ENCODE peak calls at places on chromosomes 7 and 10, in seven cellular contexts. R, B, L, U, G, T and J are unnamed samples. For H3K27me3, the result is how much of the 10 kb centered on the place peaks cover.

GRCh38 chr7:28550580-28551205 is 138.4 kb downstream of the CREB5 start:
- DNase-seq in L (no peak), R (no peak), U (no peak), T (no peak), B (no peak), G (no peak), J (no peak)

GRCh38 chr7:73429622-73430505 is 3.7 kb upstream of the FZD9 start:
- DNase-seq in U (no peak), G (no peak), B (no peak), L (no peak), R (no peak), T (no peak), J (no peak)

GRCh38 chr10:107653832-107654287 is 489.4 kb upstream of the SORCS1 start:
- DNase-seq in T (peak), B (no peak), L (no peak), U (no peak), R (peak), G (peak), J (no peak)

GRCh38 chr7:155373359-155374273 is 75.9 kb downstream of the INSIG1 start:
- DNase-seq in B (peak), L (no peak), U (no peak), R (no peak), G (peak), T (no peak), J (no peak)

GRCh38 chr7:69656890-69657289 is 58.6 kb downstream of the AUTS2 start:
- DNase-seq in T (no peak), U (no peak), B (no peak), R (peak), G (peak), L (no peak), J (no peak)

GRCh38 chr10:117074621-117075020 is 63.4 kb downstream of the VAX1 start:
- DNase-seq in T (peak), G (no peak), B (no peak), R (no peak), L (no peak), U (no peak), J (peak)

GRCh38 chr7:41481353-41481752 is 221.5 kb downstream of the INHBA start:
- DNase-seq in T (no peak), R (no peak), U (no peak), L (no peak), B (no peak), G (no peak), J (no peak)

GRCh38 chr7:138875794-138876193 is 77.8 kb upstream of the ATP6V0A4 start:
- DNase-seq in B (no peak), U (no peak), R (no peak), G (peak), L (peak), T (no peak), J (peak)

GRCh38 chr10:78830062-78830974 is 238.4 kb upstream of the ZMIZ1 start:
- DNase-seq in L (no peak), G (peak), T (no peak), B (no peak), U (no peak), R (no peak), J (no peak)

GRCh38 chr7:150852371-150852905 is at the start of gene AOC1:
- DNase-seq in R (no peak), B (no peak), T (peak), L (peak), U (no peak), G (no peak), J (peak)

GRCh38 chr7:156151658-156152057 is 339.4 kb upstream of the SHH start:
- DNase-seq in L (no peak), B (no peak), R (no peak), G (no peak), U (no peak), T (no peak), J (no peak)

DNA sequence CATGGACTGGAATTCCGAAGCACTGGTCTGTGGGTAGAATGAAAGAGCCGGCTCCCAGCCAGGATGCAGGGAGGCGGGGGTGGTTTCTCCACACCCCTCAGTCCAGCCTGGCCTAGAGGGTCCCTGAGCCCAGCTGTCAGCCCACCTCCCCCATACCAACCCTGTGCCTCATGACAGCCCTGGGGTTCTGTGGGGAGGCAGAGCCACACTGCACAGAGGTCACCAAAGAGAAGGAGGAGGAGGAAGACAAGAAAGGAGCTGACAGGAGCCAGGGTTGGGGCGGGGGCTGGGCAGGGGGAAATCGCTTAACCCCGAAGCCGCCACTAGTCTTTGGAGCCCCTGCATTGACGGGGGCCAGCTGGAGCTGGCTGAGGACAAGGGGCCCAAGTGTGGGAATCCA is 32.3 kb downstream of the KAZALD1 start:
- DNase-seq in T (no peak), R (no peak), B (no peak), L (no peak), U (no peak), G (no peak), J (no peak)
- H3K27me3 ChIP-seq in T (under half), R (half or more), B (under half), L (under half), U (under half), G (under half), J (under half)

DNA sequence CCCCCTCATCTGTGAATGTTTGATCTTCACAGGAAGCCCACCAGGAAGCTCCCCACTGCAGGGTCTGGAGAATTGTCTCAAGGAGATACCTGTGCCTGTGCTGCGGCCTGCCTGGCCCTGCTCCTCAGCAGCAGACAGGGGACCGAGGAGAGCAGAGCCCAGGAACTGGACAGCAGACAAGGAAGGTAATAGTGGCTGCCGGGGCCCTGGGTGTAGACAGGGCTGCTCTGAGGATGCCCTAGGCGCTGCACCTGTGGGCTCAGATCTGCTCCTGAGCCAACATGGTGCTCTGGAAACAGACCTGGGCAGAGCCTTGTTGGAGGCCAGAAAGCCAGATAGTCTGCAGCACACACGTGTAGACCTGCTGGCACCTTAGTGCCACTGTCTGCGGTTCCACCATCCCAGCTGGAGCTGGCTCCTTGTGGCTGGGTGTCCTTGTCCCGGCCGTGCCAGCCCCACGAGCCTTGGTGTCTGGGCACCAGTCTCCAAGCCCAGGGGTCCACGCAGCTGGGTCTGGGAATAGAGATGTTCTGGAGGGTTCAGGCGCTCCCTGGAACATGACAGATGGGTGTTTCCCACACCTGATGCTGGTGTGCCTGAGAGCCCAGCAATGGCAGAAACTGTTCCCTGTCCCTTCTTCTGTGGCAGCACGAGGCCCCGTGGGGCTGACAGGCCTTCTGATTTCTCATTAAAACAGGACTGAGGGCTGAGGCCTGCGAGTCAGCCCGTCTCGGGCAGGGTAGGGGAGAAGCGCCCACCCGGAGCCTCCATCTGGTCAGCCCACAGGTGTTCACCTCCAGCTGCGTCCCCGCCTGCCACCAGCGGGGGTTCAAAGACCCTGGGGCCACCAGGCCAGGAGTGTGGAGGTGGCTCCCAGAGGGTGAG is 44.7 kb downstream of the ZNF467 start:
- DNase-seq in L (peak), G (no peak), T (no peak), U (no peak), R (no peak), B (no peak), J (no peak)
- H3K27me3 ChIP-seq in L (under half), G (under half), T (under half), U (under half), R (under half), B (under half), J (under half)

DNA sequence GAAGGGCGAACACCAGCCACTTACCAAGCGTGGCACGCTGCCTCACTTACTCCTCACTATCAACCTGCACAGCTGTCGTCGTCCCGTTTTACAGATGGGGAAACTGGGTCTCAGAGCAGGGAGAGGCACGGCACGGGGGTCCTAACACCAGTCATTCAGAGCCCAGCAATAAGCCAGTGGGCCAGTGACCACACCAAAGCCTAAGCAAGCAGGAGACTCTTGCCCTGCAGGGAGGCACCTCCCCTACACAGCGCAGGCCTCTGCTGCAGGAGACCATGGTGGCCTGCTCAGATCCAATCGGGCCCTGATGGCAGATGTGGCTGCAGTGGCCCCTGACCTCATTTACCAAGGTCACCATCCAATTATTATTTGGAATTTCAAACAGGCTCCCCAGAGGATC is 4.8 kb downstream of the SLIT1 start:
- DNase-seq in T (no peak), B (no peak), G (no peak), R (no peak), L (no peak), U (no peak), J (no peak)
- H3K27me3 ChIP-seq in T (half or more), B (under half), G (half or more), R (under half), L (half or more), U (under half), J (under half)

DNA sequence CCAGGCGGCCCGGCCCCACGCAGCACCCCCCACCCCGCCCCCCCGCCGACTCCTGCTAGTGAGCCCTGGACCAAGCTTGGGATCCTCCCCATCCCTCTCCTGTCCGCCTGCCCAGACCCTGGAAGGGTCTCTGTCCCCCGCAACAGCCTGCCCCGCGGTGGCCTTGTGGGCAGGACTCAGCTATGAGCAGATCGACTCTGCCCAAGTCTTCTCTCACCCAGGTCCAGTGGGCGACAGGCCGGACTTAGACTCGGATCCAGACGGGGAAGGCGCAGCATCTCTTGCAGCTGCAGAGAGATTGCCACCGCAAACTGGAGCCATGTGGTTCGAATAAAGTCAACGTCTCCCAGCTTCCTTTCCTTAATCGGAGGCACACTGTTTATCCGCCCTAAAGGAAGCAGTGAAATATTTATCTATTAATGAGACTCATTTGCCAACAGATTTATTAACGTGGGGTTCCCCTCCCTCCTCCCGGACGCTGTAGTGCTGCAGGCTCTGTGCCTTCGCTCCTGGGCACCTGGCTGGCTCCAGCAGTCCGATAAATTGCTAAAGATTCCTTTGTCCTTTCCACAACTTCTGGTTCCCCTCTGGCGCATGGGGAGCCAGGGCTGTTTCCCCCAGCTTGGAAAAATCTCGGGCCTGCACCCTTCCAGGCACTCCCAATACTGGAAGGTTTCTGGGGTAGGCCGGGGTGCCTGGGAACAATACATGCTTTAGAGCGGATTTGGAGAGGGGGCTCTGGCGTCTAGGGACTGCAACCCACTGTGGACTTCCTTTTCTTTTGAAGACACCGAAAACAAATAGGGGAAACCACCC is 634 bp upstream of the HOXA7 start:
- DNase-seq in R (no peak), B (peak), T (no peak), U (no peak), L (no peak), G (no peak), J (no peak)
- H3K27me3 ChIP-seq in R (half or more), B (half or more), T (half or more), U (under half), L (under half), G (half or more), J (half or more)